ENCODE peak calls at places on chromosomes 6 and 20, in five cellular contexts. One of them, this sample, is unnamed.

GRCh38 chr6:30974488-30975252 is 8.8 kb upstream of the MUC21 start:
- DNase-seq in lung: no peak
- DNase-seq in PC-9: no peak
- DNase-seq in stimulated activated CD8-positive, alpha-beta memory T cell treated with anti-CD3 and anti-CD28 coated beads, Interleukin-7, amount 100 ng/mL, for 4 hours: no peak
- DNase-seq in iris pigment epithelial cell: no peak
- DNase-seq in this sample: no peak

GRCh38 chr6:45614488-45615285 is 237.0 kb upstream of the SUPT3H start:
- DNase-seq in lung: no peak
- DNase-seq in iris pigment epithelial cell: peak
- DNase-seq in PC-9: peak
- DNase-seq in stimulated activated CD8-positive, alpha-beta memory T cell treated with anti-CD3 and anti-CD28 coated beads, Interleukin-7, amount 100 ng/mL, for 4 hours: no peak
- DNase-seq in this sample: no peak

GRCh38 chr6:146741609-146742008 is 142.8 kb downstream of the ADGB start:
- DNase-seq in lung: no peak
- DNase-seq in iris pigment epithelial cell: peak
- DNase-seq in stimulated activated CD8-positive, alpha-beta memory T cell treated with anti-CD3 and anti-CD28 coated beads, Interleukin-7, amount 100 ng/mL, for 4 hours: no peak
- DNase-seq in PC-9: no peak
- DNase-seq in this sample: no peak

GRCh38 chr6:136683209-136683941 is 108.9 kb downstream of the MAP3K5 start:
- DNase-seq in PC-9: no peak
- DNase-seq in lung: no peak
- DNase-seq in stimulated activated CD8-positive, alpha-beta memory T cell treated with anti-CD3 and anti-CD28 coated beads, Interleukin-7, amount 100 ng/mL, for 4 hours: no peak
- DNase-seq in iris pigment epithelial cell: no peak
- DNase-seq in this sample: no peak

GRCh38 chr6:152573762-152574161 is 63.4 kb downstream of the SYNE1 start:
- DNase-seq in PC-9: no peak
- DNase-seq in iris pigment epithelial cell: peak
- DNase-seq in lung: no peak
- DNase-seq in stimulated activated CD8-positive, alpha-beta memory T cell treated with anti-CD3 and anti-CD28 coated beads, Interleukin-7, amount 100 ng/mL, for 4 hours: no peak
- DNase-seq in this sample: no peak

GRCh38 chr6:118660218-118660569 is 8.8 kb upstream of the CEP85L start:
- DNase-seq in PC-9: no peak
- DNase-seq in lung: no peak
- DNase-seq in iris pigment epithelial cell: peak
- DNase-seq in stimulated activated CD8-positive, alpha-beta memory T cell treated with anti-CD3 and anti-CD28 coated beads, Interleukin-7, amount 100 ng/mL, for 4 hours: peak
- DNase-seq in this sample: no peak

GRCh38 chr6:2999005-2999620 is 581 bp upstream of the NQO2 start:
- DNase-seq in iris pigment epithelial cell: peak
- DNase-seq in PC-9: peak
- DNase-seq in stimulated activated CD8-positive, alpha-beta memory T cell treated with anti-CD3 and anti-CD28 coated beads, Interleukin-7, amount 100 ng/mL, for 4 hours: no peak
- DNase-seq in lung: peak
- DNase-seq in this sample: peak

GRCh38 chr6:26294276-26294675 is 70.7 kb upstream of the BTN3A2 start:
- DNase-seq in stimulated activated CD8-positive, alpha-beta memory T cell treated with anti-CD3 and anti-CD28 coated beads, Interleukin-7, amount 100 ng/mL, for 4 hours: no peak
- DNase-seq in PC-9: no peak
- DNase-seq in lung: no peak
- DNase-seq in iris pigment epithelial cell: no peak
- DNase-seq in this sample: no peak

GRCh38 chr20:21074605-21075336 is 31.4 kb downstream of the LINC00237 start:
- DNase-seq in lung: no peak
- DNase-seq in PC-9: no peak
- DNase-seq in iris pigment epithelial cell: no peak
- DNase-seq in stimulated activated CD8-positive, alpha-beta memory T cell treated with anti-CD3 and anti-CD28 coated beads, Interleukin-7, amount 100 ng/mL, for 4 hours: no peak
- DNase-seq in this sample: no peak

GRCh38 chr6:90231308-90231707 is 65.3 kb downstream of the BACH2 start:
- DNase-seq in stimulated activated CD8-positive, alpha-beta memory T cell treated with anti-CD3 and anti-CD28 coated beads, Interleukin-7, amount 100 ng/mL, for 4 hours: no peak
- DNase-seq in lung: no peak
- DNase-seq in PC-9: no peak
- DNase-seq in iris pigment epithelial cell: no peak
- DNase-seq in this sample: no peak